ENCODE peak calls at places on chromosomes 4 and X, in seven cellular contexts. O is HCT116, F is GM23248, I is SK-N-SH, C is OCI-LY7, W is PC-3, B is GM23338. N is an unnamed sample. For H3K4me1 and H3K9me2, the result is how much of the 10 kb centered on the place peaks cover.

GRCh38 chr4:149311076-149311475 is 504.6 kb downstream of the IQCM start:
- DNase-seq in O (no peak), F (peak), I (no peak), C (no peak), W (peak), B (no peak), N (no peak)

GRCh38 chr4:153497091-153497531 is 31.0 kb downstream of the TMEM131L start:
- DNase-seq in O (no peak), F (peak), I (no peak), C (peak), W (peak), B (no peak), N (peak)

GRCh38 chr4:130705023-130705422 is 1609.1 kb downstream of the C4orf33 start:
- DNase-seq in O (no peak), F (no peak), I (peak), C (no peak), W (peak), B (peak), N (no peak)

GRCh38 chr4:973431-974397 is at the start of gene DGKQ:
- DNase-seq in O (no peak), F (peak), I (peak), C (peak), W (peak), B (peak), N (peak)

GRCh38 chrX:46792826-46793195 is 33.9 kb upstream of the SLC9A7 start:
- DNase-seq in O (no peak), F (no peak), I (no peak), C (no peak), W (no peak), B (no peak), N (no peak)

GRCh38 chrX:135923353-135923752 is 29.8 kb downstream of the SAGE1 start:
- DNase-seq in O (peak), F (no peak), I (no peak), C (peak), W (peak), B (peak), N (no peak)

GRCh38 chr4:112938461-112939058 is 110.9 kb upstream of the ANK2 start:
- DNase-seq in O (peak), F (peak), I (peak), C (peak), W (peak), B (peak), N (peak)

GRCh38 chr4:47704693-47705325 is 133.1 kb downstream of the CORIN start:
- DNase-seq in O (no peak), F (peak), I (peak), C (peak), W (peak), B (peak), N (peak)

GRCh38 chrX:119684916-119685224 is 8.1 kb downstream of the SEPTIN6 start:
- DNase-seq in O (no peak), F (peak), I (no peak), C (no peak), W (no peak), B (no peak), N (no peak)
- H3K4me1 ChIP-seq in O (under half), F (under half), I (under half), C (half or more), W (under half), B (under half), N (under half)

GRCh38 chr4:10811992-10812391 is 127.4 kb upstream of the CLNK start:
- DNase-seq in O (no peak), F (no peak), I (no peak), C (no peak), W (no peak), B (no peak), N (no peak)

GRCh38 chr4:10821826-10822225 is 137.3 kb upstream of the CLNK start:
- DNase-seq in O (no peak), F (no peak), I (no peak), C (no peak), W (no peak), B (no peak), N (no peak)

GRCh38 chr4:10816571-10816970 is 132.0 kb upstream of the CLNK start:
- DNase-seq in O (no peak), F (no peak), I (no peak), C (no peak), W (no peak), B (no peak), N (no peak)
- H3K9me2 ChIP-seq in O (under half), F (under half), I (under half), C (under half), W (under half), B (under half), N (under half)

GRCh38 chrX:17813277-17813676 is 47.8 kb downstream of the RAI2 start:
- DNase-seq in O (no peak), F (no peak), I (no peak), C (no peak), W (no peak), B (no peak), N (peak)

GRCh38 chrX:17814059-17814458 is 47.0 kb downstream of the RAI2 start:
- DNase-seq in O (no peak), F (peak), I (no peak), C (no peak), W (no peak), B (no peak), N (no peak)

GRCh38 chrX:17812763-17813162 is 48.3 kb downstream of the RAI2 start:
- DNase-seq in O (no peak), F (peak), I (peak), C (peak), W (peak), B (peak), N (peak)

GRCh38 chrX:17817242-17817641 is 43.9 kb downstream of the RAI2 start:
- DNase-seq in O (no peak), F (peak), I (no peak), C (no peak), W (no peak), B (no peak), N (no peak)

GRCh38 chrX:17814557-17814956 is 46.5 kb downstream of the RAI2 start:
- DNase-seq in O (no peak), F (peak), I (no peak), C (no peak), W (peak), B (no peak), N (no peak)
- H3K4me1 ChIP-seq in O (under half), F (under half), I (under half), C (under half), W (under half), B (under half), N (under half)

GRCh38 chr4:71732706-71733105 is 51.2 kb downstream of the GC start:
- DNase-seq in O (no peak), F (peak), I (peak), C (peak), W (peak), B (peak), N (peak)
- H3K9me2 ChIP-seq in O (under half), F (under half), I (under half), C (under half), W (under half), B (under half), N (under half)

GRCh38 chr4:158162637-158163036 is 10.2 kb downstream of the GASK1B start:
- DNase-seq in O (no peak), F (peak), I (no peak), C (no peak), W (no peak), B (no peak), N (peak)
- H3K4me1 ChIP-seq in O (under half), F (under half), I (under half), C (under half), W (under half), B (under half), N (half or more)

DNA sequence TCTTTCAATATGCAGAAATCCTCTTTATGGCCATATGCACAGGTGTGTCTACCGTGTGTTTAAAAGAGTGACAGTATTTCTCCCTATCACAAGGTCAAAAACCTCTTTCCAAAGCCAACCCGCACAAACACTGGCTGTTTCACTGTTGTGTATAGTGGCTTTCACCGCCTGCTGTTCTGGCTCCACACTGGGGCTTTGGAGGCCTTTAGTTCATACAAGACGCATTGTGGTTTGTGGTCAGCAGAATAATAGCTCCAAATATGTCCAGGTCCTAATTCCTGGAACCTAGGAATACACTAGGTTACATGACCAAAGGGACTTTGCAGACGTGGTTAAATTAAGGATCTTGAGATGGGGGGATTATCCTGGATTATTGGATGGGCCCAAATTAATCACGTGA is 40.7 kb upstream of the FAM9A start:
- DNase-seq in O (no peak), F (no peak), I (no peak), C (no peak), W (no peak), B (no peak), N (no peak)
- H3K9me2 ChIP-seq in O (under half), F (under half), I (under half), C (under half), W (under half), B (under half), N (under half)

GRCh38 chrX:101395789-101396188 is 5.0 kb downstream of the RPL36A start:
- DNase-seq in O (no peak), F (peak), I (no peak), C (no peak), W (no peak), B (no peak), N (no peak)

GRCh38 chrX:101394372-101394771 is 3.6 kb downstream of the RPL36A start:
- DNase-seq in O (no peak), F (no peak), I (no peak), C (no peak), W (no peak), B (no peak), N (no peak)

GRCh38 chrX:101399825-101400224 is 7.9 kb downstream of the GLA start:
- DNase-seq in O (no peak), F (no peak), I (no peak), C (no peak), W (no peak), B (no peak), N (no peak)

GRCh38 chrX:101398694-101399093 is 7.9 kb downstream of the RPL36A start:
- DNase-seq in O (no peak), F (no peak), I (no peak), C (no peak), W (no peak), B (no peak), N (no peak)

GRCh38 chrX:101397779-101398178 is 7.0 kb downstream of the RPL36A start:
- DNase-seq in O (no peak), F (no peak), I (no peak), C (no peak), W (no peak), B (peak), N (peak)
- H3K4me1 ChIP-seq in O (under half), F (under half), I (under half), C (under half), W (under half), B (under half), N (under half)

N was measured in hepatocyte.